ENCODE peak calls at places on chromosomes 12 and 14, in seven cellular contexts. F, A, O, N, T, Q and K are unnamed samples.

GRCh38 chr12:115190191-115190590 is 506.2 kb upstream of the TBX3 start:
- DNase-seq in O (no peak), T (no peak), F (no peak), Q (no peak), N (no peak), A (no peak), K (no peak)

GRCh38 chr14:73500360-73500759 is 9.6 kb downstream of the RIOX1 start:
- DNase-seq in F (no peak), Q (peak), O (no peak), T (no peak), A (no peak), N (peak), K (no peak)

GRCh38 chr12:29726321-29726692 is 57.4 kb downstream of the TMTC1 start:
- DNase-seq in N (no peak), F (peak), A (no peak), T (no peak), Q (peak), O (no peak), K (no peak)

GRCh38 chr12:2288471-2288870 is 235.7 kb downstream of the CACNA1C start:
- DNase-seq in A (no peak), T (no peak), O (no peak), N (no peak), Q (no peak), F (no peak), K (no peak)

GRCh38 chr12:7176595-7176994 is 12.9 kb upstream of the PEX5 start:
- DNase-seq in T (no peak), N (no peak), O (no peak), A (no peak), F (no peak), Q (no peak), K (no peak)

GRCh38 chr12:108773798-108774788 is 42.8 kb upstream of the CORO1C start:
- DNase-seq in T (peak), F (no peak), A (peak), Q (peak), N (peak), O (no peak), K (peak)

GRCh38 chr12:47707905-47708543 is 2.2 kb upstream of the RPAP3 start:
- DNase-seq in Q (no peak), O (no peak), A (no peak), T (no peak), N (no peak), F (no peak), K (no peak)

GRCh38 chr14:96662116-96662901 is 134.9 kb upstream of the VRK1 start:
- DNase-seq in T (no peak), Q (peak), N (peak), O (no peak), A (no peak), F (no peak), K (peak)

GRCh38 chr14:99093532-99094517 is 178.2 kb downstream of the BCL11B start:
- DNase-seq in F (no peak), N (no peak), Q (no peak), T (peak), A (no peak), O (no peak), K (no peak)

GRCh38 chr12:131287938-131288797 is 334.5 kb downstream of the ADGRD1 start:
- DNase-seq in A (no peak), F (no peak), Q (no peak), N (no peak), T (no peak), O (no peak), K (no peak)

GRCh38 chr12:131948166-131948712 is 1.5 kb upstream of the EP400 start:
- DNase-seq in N (no peak), F (no peak), O (no peak), Q (no peak), T (no peak), A (no peak), K (no peak)

GRCh38 chr14:40859065-40859464 is 747.6 kb upstream of the LRFN5 start:
- DNase-seq in Q (no peak), F (no peak), T (no peak), O (no peak), A (no peak), N (no peak), K (no peak)

GRCh38 chr12:63276537-63277365 is 125.8 kb upstream of the AVPR1A start:
- DNase-seq in O (peak), F (no peak), N (peak), T (peak), A (peak), Q (peak), K (no peak)

GRCh38 chr12:75766263-75767160 is 255.1 kb upstream of the KRR1 start:
- DNase-seq in Q (peak), O (no peak), T (no peak), F (peak), A (no peak), N (peak), K (no peak)

GRCh38 chr12:105204916-105205315 is 31.1 kb downstream of the APPL2 start:
- DNase-seq in Q (no peak), A (no peak), N (no peak), O (peak), F (peak), T (no peak), K (no peak)

GRCh38 chr14:76961631-76962302 is 66.7 kb downstream of the IRF2BPL start:
- DNase-seq in F (peak), A (peak), N (peak), T (peak), Q (peak), O (peak), K (peak)

GRCh38 chr14:96165493-96166474 is 38.9 kb upstream of the BDKRB2 start:
- DNase-seq in N (no peak), F (no peak), T (peak), O (no peak), Q (no peak), A (no peak), K (no peak)